ENCODE peak calls at places on chromosomes 4 and X, in five cellular contexts. One of them, this sample, is unnamed.
A peak's percentile ranks its signal among the peaks of the same experiment; 100 is the strongest.

GRCh38 chr4:113256946-113257345 is 207.5 kb downstream of the ANK2 start:
- DNase-seq in A673: peak; percentile 14
- DNase-seq in GM23248: peak; percentile 91
- DNase-seq in effector memory CD4-positive, alpha-beta T cell: no peak
- DNase-seq in ovary: no peak
- DNase-seq in this sample: no peak

GRCh38 chr4:83993774-83994173 is 457.9 kb downstream of the GPAT3 start:
- DNase-seq in A673: peak; percentile 3
- DNase-seq in GM23248: no peak
- DNase-seq in effector memory CD4-positive, alpha-beta T cell: no peak
- DNase-seq in ovary: no peak
- DNase-seq in this sample: no peak

GRCh38 chr4:71608674-71609062 is 175.2 kb downstream of the GC start:
- DNase-seq in A673: no peak
- DNase-seq in GM23248: no peak
- DNase-seq in effector memory CD4-positive, alpha-beta T cell: no peak
- DNase-seq in ovary: no peak
- DNase-seq in this sample: no peak

GRCh38 chr4:21181716-21182115 is 481.5 kb downstream of the PACRGL start:
- DNase-seq in A673: no peak
- DNase-seq in GM23248: no peak
- DNase-seq in effector memory CD4-positive, alpha-beta T cell: no peak
- DNase-seq in ovary: no peak
- DNase-seq in this sample: no peak

GRCh38 chr4:106495498-106495897 is 126.9 kb upstream of the GIMD1 start:
- DNase-seq in A673: peak; percentile 20
- DNase-seq in GM23248: peak; percentile 82
- DNase-seq in effector memory CD4-positive, alpha-beta T cell: no peak
- DNase-seq in ovary: no peak
- DNase-seq in this sample: no peak

GRCh38 chr4:112276113-112276512 is 9.6 kb downstream of the TIFA start:
- DNase-seq in A673: no peak
- DNase-seq in GM23248: no peak
- DNase-seq in effector memory CD4-positive, alpha-beta T cell: no peak
- DNase-seq in ovary: no peak
- DNase-seq in this sample: no peak

GRCh38 chr4:147334478-147334877 is 146.4 kb upstream of the EDNRA start:
- DNase-seq in A673: peak; percentile 96
- DNase-seq in GM23248: peak; percentile 20
- DNase-seq in effector memory CD4-positive, alpha-beta T cell: no peak
- DNase-seq in ovary: no peak
- DNase-seq in this sample: no peak

GRCh38 chr4:65007841-65008439 is 598.7 kb upstream of the TECRL start:
- DNase-seq in A673: peak; percentile 53
- DNase-seq in GM23248: peak; percentile 55
- DNase-seq in effector memory CD4-positive, alpha-beta T cell: no peak
- DNase-seq in ovary: no peak
- DNase-seq in this sample: no peak

GRCh38 chr4:82733636-82734035 is 65.0 kb downstream of the SCD5 start:
- DNase-seq in A673: no peak
- DNase-seq in GM23248: peak; percentile 61
- DNase-seq in effector memory CD4-positive, alpha-beta T cell: no peak
- DNase-seq in ovary: no peak
- DNase-seq in this sample: no peak

GRCh38 chrX:48573690-48574269 is 504 bp upstream of the RBM3 start:
- DNase-seq in A673: peak; percentile 49
- DNase-seq in GM23248: no peak
- DNase-seq in effector memory CD4-positive, alpha-beta T cell: no peak
- DNase-seq in ovary: peak; percentile 69
- DNase-seq in this sample: no peak

GRCh38 chrX:13837290-13837745 is 20.4 kb upstream of the GPM6B start:
- DNase-seq in A673: peak; percentile 38
- DNase-seq in GM23248: no peak
- DNase-seq in effector memory CD4-positive, alpha-beta T cell: no peak
- DNase-seq in ovary: no peak
- DNase-seq in this sample: no peak

GRCh38 chr4:148445903-148446261 is 3.7 kb upstream of the NR3C2 start:
- DNase-seq in A673: peak; percentile 8
- DNase-seq in GM23248: no peak
- DNase-seq in effector memory CD4-positive, alpha-beta T cell: no peak
- DNase-seq in ovary: peak; percentile 19
- DNase-seq in this sample: no peak

GRCh38 chrX:3295731-3296130 is 50.7 kb downstream of the MXRA5 start:
- DNase-seq in A673: peak; percentile 43
- DNase-seq in GM23248: peak; percentile 13
- DNase-seq in effector memory CD4-positive, alpha-beta T cell: no peak
- DNase-seq in ovary: no peak
- DNase-seq in this sample: no peak

GRCh38 chrX:18649498-18649951 is 22.4 kb downstream of the RS1 start:
- DNase-seq in A673: no peak
- DNase-seq in GM23248: no peak
- DNase-seq in effector memory CD4-positive, alpha-beta T cell: no peak
- DNase-seq in ovary: no peak
- DNase-seq in this sample: no peak

GRCh38 chrX:14946721-14947120 is 73.5 kb downstream of the MOSPD2 start:
- DNase-seq in A673: no peak
- DNase-seq in GM23248: no peak
- DNase-seq in effector memory CD4-positive, alpha-beta T cell: no peak
- DNase-seq in ovary: no peak
- DNase-seq in this sample: no peak

GRCh38 chrX:14941301-14941700 is 68.1 kb downstream of the MOSPD2 start:
- DNase-seq in A673: no peak
- DNase-seq in GM23248: no peak
- DNase-seq in effector memory CD4-positive, alpha-beta T cell: no peak
- DNase-seq in ovary: no peak
- DNase-seq in this sample: no peak

GRCh38 chrX:14942341-14942740 is 69.1 kb downstream of the MOSPD2 start:
- DNase-seq in A673: no peak
- DNase-seq in GM23248: no peak
- DNase-seq in effector memory CD4-positive, alpha-beta T cell: no peak
- DNase-seq in ovary: no peak
- DNase-seq in this sample: no peak

GRCh38 chrX:14939644-14940043 is 66.4 kb downstream of the MOSPD2 start:
- DNase-seq in A673: no peak
- DNase-seq in GM23248: no peak
- DNase-seq in effector memory CD4-positive, alpha-beta T cell: no peak
- DNase-seq in ovary: no peak
- DNase-seq in this sample: no peak

DNA sequence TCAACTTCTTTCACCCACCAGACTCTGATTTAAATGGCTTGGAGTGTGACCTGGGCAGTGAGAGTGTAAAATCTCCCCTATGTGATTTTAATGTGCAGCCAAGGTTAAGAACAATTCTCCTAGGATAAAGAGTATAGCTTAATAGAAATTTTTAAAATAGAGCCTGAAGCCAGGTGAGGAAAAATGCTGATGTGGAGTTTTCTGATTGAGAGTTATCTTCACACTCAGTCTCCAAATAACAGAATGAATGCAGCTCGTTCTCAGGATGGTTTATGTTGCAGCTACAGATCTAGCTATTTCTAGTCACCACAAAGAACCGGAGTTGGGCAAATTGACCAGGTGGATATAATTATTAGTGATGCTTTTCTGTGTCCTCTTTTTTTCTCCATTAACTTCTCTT is 70.7 kb downstream of the MOSPD2 start:
- DNase-seq in A673: no peak
- DNase-seq in GM23248: no peak
- DNase-seq in effector memory CD4-positive, alpha-beta T cell: no peak
- DNase-seq in ovary: no peak
- DNase-seq in this sample: no peak
- H3K4me1 ChIP-seq in A673: no peaks in the 10 kb centered on the region
- H3K4me1 ChIP-seq in GM23248: peaks cover 5% of the 10 kb centered on the region
- H3K4me1 ChIP-seq in effector memory CD4-positive, alpha-beta T cell: no peaks in the 10 kb centered on the region
- H3K4me1 ChIP-seq in ovary: no peaks in the 10 kb centered on the region
- H3K4me1 ChIP-seq in this sample: no peaks in the 10 kb centered on the region

DNA sequence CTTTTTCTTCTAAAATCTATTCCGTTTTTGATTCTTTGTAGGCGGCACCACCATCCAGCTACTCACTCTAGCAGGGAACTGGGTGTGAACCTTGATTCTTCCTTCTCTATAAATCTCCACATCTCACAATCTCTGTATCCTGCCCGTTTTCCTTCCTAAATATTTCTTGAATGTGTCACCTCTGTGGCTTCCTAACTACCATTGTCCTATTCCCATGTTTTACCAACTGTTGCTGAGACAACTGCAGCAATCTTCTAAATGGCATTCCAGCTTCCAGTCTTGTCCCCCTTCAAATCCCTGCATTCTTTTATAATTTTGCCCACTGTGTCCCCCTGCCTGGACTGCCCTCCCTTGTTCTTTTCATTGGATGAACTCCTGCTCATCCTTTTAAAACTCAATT is 641.3 kb downstream of the RPA4 start:
- DNase-seq in A673: no peak
- DNase-seq in GM23248: peak; percentile 1
- DNase-seq in effector memory CD4-positive, alpha-beta T cell: no peak
- DNase-seq in ovary: no peak
- DNase-seq in this sample: no peak
- H3K27ac ChIP-seq in A673: no peak overlapping the region
- H3K27ac ChIP-seq in GM23248: no peak overlapping the region
- H3K27ac ChIP-seq in effector memory CD4-positive, alpha-beta T cell: no peak overlapping the region
- H3K27ac ChIP-seq in ovary: no peak overlapping the region
- H3K27ac ChIP-seq in this sample: no peak overlapping the region

DNA sequence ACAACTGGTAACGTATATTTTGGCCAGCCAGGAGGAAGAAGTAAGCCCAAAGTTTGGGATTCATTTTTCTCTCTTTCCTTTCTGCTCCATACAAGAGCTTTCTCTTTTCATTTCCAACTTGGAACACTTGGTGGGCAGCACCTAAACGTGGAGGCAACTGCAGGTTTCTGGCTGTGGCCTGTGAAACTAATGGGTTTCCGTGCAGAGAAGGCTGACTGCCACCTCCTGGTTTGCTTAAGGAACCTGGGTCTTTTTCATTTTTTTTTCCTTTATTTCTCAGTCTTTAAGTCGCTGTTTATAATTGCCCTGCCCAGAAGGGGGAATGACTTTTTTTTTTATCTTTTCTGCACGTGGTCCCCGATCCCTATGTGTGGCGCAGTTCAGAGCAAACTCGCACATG is 15.4 kb downstream of the ZNF718 start:
- DNase-seq in A673: no peak
- DNase-seq in GM23248: no peak
- DNase-seq in effector memory CD4-positive, alpha-beta T cell: no peak
- DNase-seq in ovary: no peak
- DNase-seq in this sample: no peak
- H3K9me3 ChIP-seq in A673: peaks cover 92% of the 10 kb centered on the region
- H3K9me3 ChIP-seq in GM23248: peaks cover 6% of the 10 kb centered on the region
- H3K9me3 ChIP-seq in effector memory CD4-positive, alpha-beta T cell: peaks cover 54% of the 10 kb centered on the region
- H3K9me3 ChIP-seq in ovary: no peaks in the 10 kb centered on the region
- H3K9me3 ChIP-seq in this sample: peaks cover 82% of the 10 kb centered on the region

GRCh38 chrX:134692233-134692632 is 34.0 kb upstream of the PLAC1 start:
- DNase-seq in A673: no peak
- DNase-seq in GM23248: no peak
- DNase-seq in effector memory CD4-positive, alpha-beta T cell: no peak
- DNase-seq in ovary: no peak
- DNase-seq in this sample: no peak
- H3K4me1 ChIP-seq in A673: no peaks in the 10 kb centered on the region
- H3K4me1 ChIP-seq in GM23248: peaks cover 52% of the 10 kb centered on the region
- H3K4me1 ChIP-seq in effector memory CD4-positive, alpha-beta T cell: no peaks in the 10 kb centered on the region
- H3K4me1 ChIP-seq in ovary: no peaks in the 10 kb centered on the region
- H3K4me1 ChIP-seq in this sample: no peaks in the 10 kb centered on the region

GRCh38 chr4:128289523-128290158 is 2.0 kb upstream of the PGRMC2 start:
- DNase-seq in A673: no peak
- DNase-seq in GM23248: no peak
- DNase-seq in effector memory CD4-positive, alpha-beta T cell: no peak
- DNase-seq in ovary: no peak
- DNase-seq in this sample: no peak
- H3K27ac ChIP-seq in A673: no peak overlapping the region
- H3K27ac ChIP-seq in GM23248: no peak overlapping the region
- H3K27ac ChIP-seq in effector memory CD4-positive, alpha-beta T cell: no peak overlapping the region
- H3K27ac ChIP-seq in ovary: no peak overlapping the region
- H3K27ac ChIP-seq in this sample: peak overlapping the region; percentile 98

This sample was measured in naive thymus-derived CD4-positive, alpha-beta T cell.